ENCODE peak calls at places on chromosomes 5 and 9, in five cellular contexts. U is astrocyte; M is CD4-positive, alpha-beta T cell; B is Calu3; I is MCF 10A. N is an unnamed sample.

GRCh38 chr5:78647838-78648358 is 674 bp downstream of the LHFPL2 start:
- DNase-seq in U (peak; percentile 64), M (no peak), B (peak; percentile 62), I (peak; percentile 53), N (peak; percentile 51)

GRCh38 chr5:56479126-56479525 is 246.0 kb upstream of the ANKRD55 start:
- DNase-seq in U (no peak), M (no peak), B (no peak), I (no peak), N (no peak)

GRCh38 chr5:431001-431710 is 11.8 kb upstream of the EXOC3 start:
- DNase-seq in U (no peak), M (peak; percentile 45), B (peak; percentile 81), I (peak; percentile 61), N (peak; percentile 69)

GRCh38 chr9:138022121-138022741 is 144.6 kb downstream of the CACNA1B start:
- DNase-seq in U (no peak), M (no peak), B (peak; percentile 24), I (no peak), N (no peak)

GRCh38 chr9:96858018-96858573 is 3.8 kb upstream of the ZNF782 start:
- DNase-seq in U (peak; percentile 71), M (no peak), B (no peak), I (peak; percentile 73), N (no peak)

GRCh38 chr5:66757219-66757833 is 161.1 kb downstream of the MAST4 start:
- DNase-seq in U (peak; percentile 36), M (no peak), B (peak; percentile 45), I (peak; percentile 68), N (no peak)

GRCh38 chr5:157100140-157100679 is 8.6 kb downstream of the HAVCR2 start:
- DNase-seq in U (peak; percentile 22), M (no peak), B (no peak), I (peak; percentile 58), N (no peak)

GRCh38 chr5:29697786-29698414 is 1495.6 kb upstream of the CDH6 start:
- DNase-seq in U (no peak), M (no peak), B (no peak), I (peak; percentile 36), N (no peak)

GRCh38 chr9:93650448-93650847 is 74.1 kb downstream of the PHF2 start:
- DNase-seq in U (no peak), M (peak; percentile 24), B (no peak), I (no peak), N (no peak)

GRCh38 chr5:135174315-135175096 is 140.5 kb upstream of the PITX1 start:
- DNase-seq in U (no peak), M (no peak), B (no peak), I (no peak), N (no peak)

GRCh38 chr9:5326893-5327548 is 12.7 kb downstream of the RLN1 start:
- DNase-seq in U (no peak), M (no peak), B (no peak), I (no peak), N (peak; percentile 26)

GRCh38 chr9:36976371-36977030 is 57.6 kb downstream of the PAX5 start:
- DNase-seq in U (no peak), M (no peak), B (no peak), I (peak; percentile 92), N (no peak)

GRCh38 chr9:136611606-136612005 is 51.1 kb upstream of the EGFL7 start:
- DNase-seq in U (no peak), M (no peak), B (no peak), I (no peak), N (no peak)

GRCh38 chr5:112634796-112635195 is 102.9 kb upstream of the APC start:
- DNase-seq in U (no peak), M (no peak), B (no peak), I (no peak), N (no peak)

GRCh38 chr9:134294228-134295071 is 31.8 kb upstream of the RXRA start:
- DNase-seq in U (no peak), M (no peak), B (no peak), I (no peak), N (no peak)

GRCh38 chr9:130877300-130877699 is 19.3 kb downstream of the QRFP start:
- DNase-seq in U (no peak), M (no peak), B (no peak), I (no peak), N (no peak)

GRCh38 chr5:152259702-152260101 is 145.4 kb downstream of the NMUR2 start:
- DNase-seq in U (no peak), M (no peak), B (no peak), I (no peak), N (no peak)

GRCh38 chr5:118430076-118430475 is 558.3 kb downstream of the DTWD2 start:
- DNase-seq in U (no peak), M (no peak), B (no peak), I (no peak), N (no peak)

GRCh38 chr9:15146121-15146820 is 160.7 kb downstream of the TTC39B start:
- DNase-seq in U (no peak), M (no peak), B (no peak), I (no peak), N (no peak)

GRCh38 chr9:118271936-118272335 is 567.7 kb downstream of the TLR4 start:
- DNase-seq in U (peak; percentile 17), M (no peak), B (no peak), I (peak; percentile 38), N (no peak)

GRCh38 chr9:92480332-92480771 is 2.0 kb downstream of the ASPN start:
- DNase-seq in U (peak; percentile 57), M (no peak), B (no peak), I (no peak), N (no peak)

GRCh38 chr5:50967388-50968039 is 301.1 kb downstream of the PARP8 start:
- DNase-seq in U (no peak), M (no peak), B (peak; percentile 34), I (no peak), N (peak; percentile 16)

GRCh38 chr9:14275331-14275730 is 38.6 kb downstream of the NFIB start:
- DNase-seq in U (peak; percentile 46), M (no peak), B (no peak), I (no peak), N (no peak)

GRCh38 chr5:24363789-24364534 is 280.8 kb downstream of the CDH10 start:
- DNase-seq in U (no peak), M (no peak), B (no peak), I (peak; percentile 52), N (no peak)

GRCh38 chr5:74124826-74125225 is 498.8 kb downstream of the ARHGEF28 start:
- DNase-seq in U (peak; percentile 6), M (no peak), B (no peak), I (no peak), N (no peak)

GRCh38 chr5:112758676-112759075 is 21.0 kb downstream of the APC start:
- DNase-seq in U (no peak), M (no peak), B (no peak), I (no peak), N (no peak)

GRCh38 chr5:465591-466403 is 22.8 kb downstream of the EXOC3 start:
- DNase-seq in U (no peak), M (no peak), B (no peak), I (no peak), N (no peak)

GRCh38 chr9:128081052-128081451 is 13.0 kb downstream of the SLC25A25 start:
- DNase-seq in U (peak; percentile 81), M (no peak), B (no peak), I (no peak), N (peak; percentile 43)

GRCh38 chr5:15585826-15586591 is 86.0 kb downstream of the FBXL7 start:
- DNase-seq in U (peak; percentile 78), M (no peak), B (no peak), I (no peak), N (no peak)

GRCh38 chr9:136694865-136695247 is 7.6 kb upstream of the AGPAT2 start:
- DNase-seq in U (no peak), M (no peak), B (no peak), I (no peak), N (no peak)

GRCh38 chr5:1801061-1801953 is at the start of gene NDUFS6:
- DNase-seq in U (peak; percentile 25), M (peak; percentile 77), B (peak; percentile 75), I (peak; percentile 64), N (peak; percentile 69)

GRCh38 chr9:85569988-85570387 is 171.8 kb downstream of the AGTPBP1 start:
- DNase-seq in U (peak; percentile 66), M (no peak), B (no peak), I (peak; percentile 76), N (no peak)

GRCh38 chr5:6604341-6604740 is 28.5 kb downstream of the NSUN2 start:
- DNase-seq in U (no peak), M (no peak), B (no peak), I (no peak), N (no peak)

GRCh38 chr9:109751253-109751652 is 28.7 kb upstream of the PALM2AKAP2 start:
- DNase-seq in U (peak; percentile 61), M (no peak), B (peak; percentile 13), I (no peak), N (no peak)

DNA sequence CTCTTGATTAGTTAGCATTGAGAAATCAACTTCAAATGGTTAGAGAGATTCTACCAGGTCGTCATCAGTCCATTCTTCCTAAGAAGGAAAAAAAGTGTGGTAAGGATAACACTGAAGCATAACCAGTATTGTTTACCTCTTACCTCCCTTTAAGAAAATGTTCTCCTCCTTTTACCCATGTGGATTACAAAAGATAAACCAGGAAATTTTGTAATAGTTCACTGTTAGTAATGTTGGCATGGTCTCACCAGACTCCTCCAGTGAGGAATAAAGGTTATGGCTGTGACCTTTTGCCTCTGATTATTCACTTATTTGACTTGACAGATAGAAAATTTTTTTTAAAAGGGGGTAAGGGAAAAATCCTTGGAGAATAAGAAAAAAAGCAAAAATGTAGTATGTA is 18.3 kb downstream of the CCNH start:
- DNase-seq in U (peak; percentile 68), M (no peak), B (no peak), I (peak; percentile 74), N (no peak)
- TF ChIP-seq CTCF in U (no peak), M (no peak), B (no peak), I (no peak), N (no peak)

DNA sequence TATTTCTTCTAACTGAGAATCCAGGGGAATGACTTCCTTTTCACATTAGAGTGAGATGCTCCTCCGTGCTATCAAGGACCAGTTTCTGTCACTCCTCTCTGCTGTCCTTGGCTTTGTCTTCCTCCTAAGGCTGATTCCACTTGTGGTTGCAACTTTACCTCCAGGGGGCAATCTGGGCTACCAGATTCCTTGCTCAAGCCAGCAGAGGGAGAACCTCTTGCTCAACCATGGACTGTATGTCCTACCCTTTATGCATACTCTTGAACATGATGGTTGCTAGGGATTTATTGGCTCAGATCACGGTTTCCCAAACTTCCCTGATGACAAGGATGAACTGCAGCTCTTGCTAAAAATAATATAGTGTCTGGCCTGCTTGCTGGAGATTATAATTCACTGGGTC is 24.0 kb downstream of the NNT start:
- DNase-seq in U (no peak), M (no peak), B (peak; percentile 52), I (peak; percentile 83), N (peak; percentile 9)
- TF ChIP-seq CTCF in U (peak; percentile 50), M (no peak), B (peak; percentile 59), I (peak; percentile 40), N (peak; percentile 52)

DNA sequence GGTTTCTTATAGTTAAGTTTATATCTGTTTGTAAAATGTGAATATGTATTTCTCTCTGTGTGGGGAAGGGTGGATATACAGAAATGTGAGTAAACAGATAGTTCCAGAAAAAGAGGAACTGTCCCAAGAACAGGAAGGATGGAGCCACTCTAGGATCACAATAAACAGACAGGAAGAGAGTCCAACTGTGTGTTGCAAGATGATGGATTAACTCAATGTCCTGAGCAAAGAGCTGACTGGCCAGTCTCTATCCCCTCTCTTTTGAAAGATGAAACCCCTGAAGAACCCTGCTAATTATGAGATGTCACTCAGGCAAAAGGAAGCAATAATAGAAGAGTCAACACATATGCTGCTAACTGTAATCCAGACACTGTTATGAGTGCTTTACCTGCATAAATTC is 202.7 kb downstream of the SEMA6A start:
- DNase-seq in U (no peak), M (no peak), B (no peak), I (no peak), N (no peak)
- TF ChIP-seq CTCF in U (no peak), M (no peak), B (no peak), I (no peak), N (no peak)

GRCh38 chr5:60161340-60161934 is 267.9 kb upstream of the PDE4D start:
- DNase-seq in U (peak; percentile 25), M (no peak), B (peak; percentile 25), I (peak; percentile 40), N (no peak)
- TF ChIP-seq CTCF in U (peak; percentile 65), M (no peak), B (peak; percentile 40), I (peak; percentile 35), N (peak; percentile 70)